ENCODE peak calls at places on chromosomes 13 and 19, in ten cellular contexts. One of them, this sample, is unnamed.

GRCh38 chr19:710767-711166 is 2.0 kb downstream of the PALM start:
- DNase-seq in prostate gland: no peak
- DNase-seq in foreskin fibroblast: no peak
- DNase-seq in cardiac muscle cell: no peak
- DNase-seq in cardiac fibroblast: no peak
- DNase-seq in fibroblast of mammary gland: no peak
- DNase-seq in BE2C: no peak
- DNase-seq in WTC11: no peak
- DNase-seq in mammary epithelial cell: no peak
- DNase-seq in A549: no peak
- DNase-seq in this sample: no peak

GRCh38 chr13:97257800-97258799 is 36.0 kb downstream of the MBNL2 start:
- DNase-seq in prostate gland: no peak
- DNase-seq in foreskin fibroblast: peak; percentile 80
- DNase-seq in cardiac muscle cell: peak; percentile 96
- DNase-seq in cardiac fibroblast: peak; percentile 98
- DNase-seq in fibroblast of mammary gland: peak; percentile 88
- DNase-seq in BE2C: peak; percentile 45
- DNase-seq in WTC11: peak; percentile 55
- DNase-seq in mammary epithelial cell: peak; percentile 79
- DNase-seq in A549: peak; percentile 95
- DNase-seq in this sample: peak; percentile 82

GRCh38 chr19:29503785-29504184 is 22.0 kb upstream of the VSTM2B start:
- DNase-seq in prostate gland: no peak
- DNase-seq in foreskin fibroblast: no peak
- DNase-seq in cardiac muscle cell: no peak
- DNase-seq in cardiac fibroblast: no peak
- DNase-seq in fibroblast of mammary gland: no peak
- DNase-seq in BE2C: no peak
- DNase-seq in WTC11: no peak
- DNase-seq in mammary epithelial cell: no peak
- DNase-seq in A549: no peak
- DNase-seq in this sample: no peak

GRCh38 chr13:26024558-26024957 is 27.3 kb downstream of the SHISA2 start:
- DNase-seq in prostate gland: no peak
- DNase-seq in foreskin fibroblast: no peak
- DNase-seq in cardiac muscle cell: peak; percentile 69
- DNase-seq in cardiac fibroblast: peak; percentile 59
- DNase-seq in fibroblast of mammary gland: no peak
- DNase-seq in BE2C: no peak
- DNase-seq in WTC11: no peak
- DNase-seq in mammary epithelial cell: no peak
- DNase-seq in A549: no peak
- DNase-seq in this sample: no peak

GRCh38 chr19:1492474-1493006 is 1.6 kb downstream of the REEP6 start:
- DNase-seq in prostate gland: no peak
- DNase-seq in foreskin fibroblast: no peak
- DNase-seq in cardiac muscle cell: no peak
- DNase-seq in cardiac fibroblast: no peak
- DNase-seq in fibroblast of mammary gland: no peak
- DNase-seq in BE2C: no peak
- DNase-seq in WTC11: no peak
- DNase-seq in mammary epithelial cell: no peak
- DNase-seq in A549: no peak
- DNase-seq in this sample: peak; percentile 58

GRCh38 chr13:44103721-44104490 is 224.2 kb downstream of the LACC1 start:
- DNase-seq in prostate gland: peak; percentile 48
- DNase-seq in foreskin fibroblast: no peak
- DNase-seq in cardiac muscle cell: no peak
- DNase-seq in cardiac fibroblast: no peak
- DNase-seq in fibroblast of mammary gland: no peak
- DNase-seq in BE2C: no peak
- DNase-seq in WTC11: no peak
- DNase-seq in mammary epithelial cell: peak; percentile 66
- DNase-seq in A549: no peak
- DNase-seq in this sample: no peak

GRCh38 chr19:18439025-18439909 is 1.3 kb upstream of the ISYNA1 start:
- DNase-seq in prostate gland: no peak
- DNase-seq in foreskin fibroblast: peak; percentile 80
- DNase-seq in cardiac muscle cell: peak; percentile 74
- DNase-seq in cardiac fibroblast: peak; percentile 62
- DNase-seq in fibroblast of mammary gland: peak; percentile 54
- DNase-seq in BE2C: no peak
- DNase-seq in WTC11: no peak
- DNase-seq in mammary epithelial cell: no peak
- DNase-seq in A549: no peak
- DNase-seq in this sample: peak; percentile 50

GRCh38 chr19:5975388-5975728 is 2.6 kb downstream of the RANBP3 start:
- DNase-seq in prostate gland: no peak
- DNase-seq in foreskin fibroblast: no peak
- DNase-seq in cardiac muscle cell: no peak
- DNase-seq in cardiac fibroblast: no peak
- DNase-seq in fibroblast of mammary gland: no peak
- DNase-seq in BE2C: no peak
- DNase-seq in WTC11: no peak
- DNase-seq in mammary epithelial cell: no peak
- DNase-seq in A549: no peak
- DNase-seq in this sample: no peak

GRCh38 chr13:68275758-68276157 is 1045.6 kb upstream of the PCDH9 start:
- DNase-seq in prostate gland: no peak
- DNase-seq in foreskin fibroblast: no peak
- DNase-seq in cardiac muscle cell: no peak
- DNase-seq in cardiac fibroblast: no peak
- DNase-seq in fibroblast of mammary gland: no peak
- DNase-seq in BE2C: no peak
- DNase-seq in WTC11: no peak
- DNase-seq in mammary epithelial cell: no peak
- DNase-seq in A549: no peak
- DNase-seq in this sample: no peak

GRCh38 chr13:67515895-67516294 is 285.8 kb upstream of the PCDH9 start:
- DNase-seq in prostate gland: no peak
- DNase-seq in foreskin fibroblast: peak; percentile 82
- DNase-seq in cardiac muscle cell: no peak
- DNase-seq in cardiac fibroblast: peak; percentile 1
- DNase-seq in fibroblast of mammary gland: peak; percentile 77
- DNase-seq in BE2C: no peak
- DNase-seq in WTC11: no peak
- DNase-seq in mammary epithelial cell: no peak
- DNase-seq in A549: no peak
- DNase-seq in this sample: peak; percentile 70

GRCh38 chr19:18165794-18166544 is 7.6 kb upstream of the IFI30 start:
- DNase-seq in prostate gland: no peak
- DNase-seq in foreskin fibroblast: no peak
- DNase-seq in cardiac muscle cell: no peak
- DNase-seq in cardiac fibroblast: no peak
- DNase-seq in fibroblast of mammary gland: no peak
- DNase-seq in BE2C: no peak
- DNase-seq in WTC11: no peak
- DNase-seq in mammary epithelial cell: no peak
- DNase-seq in A549: no peak
- DNase-seq in this sample: no peak

GRCh38 chr19:55473613-55474012 is 2.8 kb upstream of the ZNF628 start:
- DNase-seq in prostate gland: no peak
- DNase-seq in foreskin fibroblast: peak; percentile 66
- DNase-seq in cardiac muscle cell: no peak
- DNase-seq in cardiac fibroblast: no peak
- DNase-seq in fibroblast of mammary gland: peak; percentile 66
- DNase-seq in BE2C: peak; percentile 18
- DNase-seq in WTC11: no peak
- DNase-seq in mammary epithelial cell: no peak
- DNase-seq in A549: no peak
- DNase-seq in this sample: no peak

GRCh38 chr13:46124967-46125933 is 20.4 kb upstream of the CPB2 start:
- DNase-seq in prostate gland: no peak
- DNase-seq in foreskin fibroblast: no peak
- DNase-seq in cardiac muscle cell: no peak
- DNase-seq in cardiac fibroblast: peak; percentile 5
- DNase-seq in fibroblast of mammary gland: no peak
- DNase-seq in BE2C: no peak
- DNase-seq in WTC11: no peak
- DNase-seq in mammary epithelial cell: no peak
- DNase-seq in A549: no peak
- DNase-seq in this sample: no peak

GRCh38 chr13:83350569-83350968 is 531.7 kb downstream of the SLITRK1 start:
- DNase-seq in prostate gland: no peak
- DNase-seq in foreskin fibroblast: peak; percentile 77
- DNase-seq in cardiac muscle cell: peak; percentile 4
- DNase-seq in cardiac fibroblast: peak; percentile 5
- DNase-seq in fibroblast of mammary gland: peak; percentile 85
- DNase-seq in BE2C: no peak
- DNase-seq in WTC11: no peak
- DNase-seq in mammary epithelial cell: peak; percentile 11
- DNase-seq in A549: peak; percentile 7
- DNase-seq in this sample: peak; percentile 71

GRCh38 chr13:83352391-83352790 is 529.9 kb downstream of the SLITRK1 start:
- DNase-seq in prostate gland: no peak
- DNase-seq in foreskin fibroblast: peak; percentile 30
- DNase-seq in cardiac muscle cell: no peak
- DNase-seq in cardiac fibroblast: no peak
- DNase-seq in fibroblast of mammary gland: no peak
- DNase-seq in BE2C: no peak
- DNase-seq in WTC11: no peak
- DNase-seq in mammary epithelial cell: peak; percentile 40
- DNase-seq in A549: no peak
- DNase-seq in this sample: peak; percentile 62

DNA sequence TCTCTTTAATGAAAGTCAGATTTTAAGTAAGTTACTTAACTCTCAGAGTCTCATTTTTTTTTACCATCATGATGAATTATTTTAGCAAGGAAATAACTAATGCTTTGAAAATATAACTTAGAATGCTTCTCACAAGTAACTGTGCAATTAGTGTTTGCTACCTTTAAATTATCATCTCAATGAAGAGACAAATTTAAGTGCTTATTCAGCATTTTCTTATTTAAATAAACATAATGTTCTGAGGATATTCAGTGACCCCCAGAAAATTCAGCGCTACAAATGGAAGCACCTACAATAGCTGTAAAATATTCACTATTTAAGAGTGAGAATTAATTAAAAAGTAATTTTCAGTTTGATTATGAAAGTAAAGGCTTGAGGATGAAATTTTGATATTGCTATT is 527.2 kb downstream of the SLITRK1 start:
- DNase-seq in prostate gland: no peak
- DNase-seq in foreskin fibroblast: no peak
- DNase-seq in cardiac muscle cell: no peak
- DNase-seq in cardiac fibroblast: no peak
- DNase-seq in fibroblast of mammary gland: no peak
- DNase-seq in BE2C: no peak
- DNase-seq in WTC11: no peak
- DNase-seq in mammary epithelial cell: no peak
- DNase-seq in A549: no peak
- DNase-seq in this sample: no peak
- TF ChIP-seq CTCF in prostate gland: no peak
- TF ChIP-seq CTCF in foreskin fibroblast: no peak
- TF ChIP-seq CTCF in cardiac muscle cell: no peak
- TF ChIP-seq CTCF in cardiac fibroblast: no peak
- TF ChIP-seq CTCF in fibroblast of mammary gland: no peak
- TF ChIP-seq CTCF in BE2C: no peak
- TF ChIP-seq CTCF in WTC11: no peak
- TF ChIP-seq CTCF in mammary epithelial cell: no peak
- TF ChIP-seq CTCF in A549: no peak
- TF ChIP-seq CTCF in this sample: no peak

DNA sequence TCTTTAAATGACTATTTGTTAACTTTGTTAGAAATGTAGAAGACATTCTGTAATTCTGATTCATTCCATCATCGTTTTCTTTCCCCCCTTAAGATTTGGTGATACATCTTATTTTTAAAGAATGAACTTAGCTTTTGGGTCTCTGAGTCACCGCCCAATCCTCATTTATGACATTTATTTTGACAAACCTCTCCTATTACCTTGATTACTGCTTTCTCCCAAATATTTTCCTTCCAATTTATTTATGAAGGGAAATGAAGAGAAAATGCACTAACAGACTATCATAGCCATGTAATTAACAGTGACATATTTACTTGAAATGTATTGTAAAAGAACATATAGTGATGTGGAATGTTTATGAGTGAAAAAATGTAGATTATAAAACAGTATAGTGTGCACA is 241.6 kb downstream of the DCLK1 start:
- DNase-seq in prostate gland: no peak
- DNase-seq in foreskin fibroblast: no peak
- DNase-seq in cardiac muscle cell: no peak
- DNase-seq in cardiac fibroblast: no peak
- DNase-seq in fibroblast of mammary gland: peak; percentile 20
- DNase-seq in BE2C: no peak
- DNase-seq in WTC11: no peak
- DNase-seq in mammary epithelial cell: no peak
- DNase-seq in A549: no peak
- DNase-seq in this sample: peak; percentile 24
- TF ChIP-seq CTCF in prostate gland: no peak
- TF ChIP-seq CTCF in foreskin fibroblast: no peak
- TF ChIP-seq CTCF in cardiac muscle cell: no peak
- TF ChIP-seq CTCF in cardiac fibroblast: no peak
- TF ChIP-seq CTCF in fibroblast of mammary gland: no peak
- TF ChIP-seq CTCF in BE2C: no peak
- TF ChIP-seq CTCF in WTC11: no peak
- TF ChIP-seq CTCF in mammary epithelial cell: no peak
- TF ChIP-seq CTCF in A549: no peak
- TF ChIP-seq CTCF in this sample: no peak

DNA sequence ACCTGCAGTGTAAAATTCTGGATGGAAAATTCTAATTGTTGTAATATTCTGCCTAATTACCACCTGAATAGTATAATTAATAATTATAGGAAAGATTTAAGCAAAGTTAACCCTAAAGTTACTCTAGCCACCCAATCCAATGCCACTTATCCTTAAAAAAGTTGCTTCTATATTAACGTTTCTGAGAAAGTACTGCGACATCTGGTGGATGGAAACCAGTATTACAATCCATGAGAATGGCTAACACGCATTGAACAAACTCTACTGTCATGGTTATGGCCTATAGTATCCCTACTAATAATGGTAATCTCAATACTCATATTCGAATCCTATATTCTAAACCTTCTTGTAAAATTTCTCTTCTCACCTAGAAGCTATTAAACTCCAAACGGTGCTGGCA is 1551.8 kb downstream of the SLITRK1 start:
- DNase-seq in prostate gland: no peak
- DNase-seq in foreskin fibroblast: peak; percentile 3
- DNase-seq in cardiac muscle cell: peak; percentile 24
- DNase-seq in cardiac fibroblast: peak; percentile 25
- DNase-seq in fibroblast of mammary gland: peak; percentile 21
- DNase-seq in BE2C: no peak
- DNase-seq in WTC11: no peak
- DNase-seq in mammary epithelial cell: peak; percentile 15
- DNase-seq in A549: peak; percentile 13
- DNase-seq in this sample: peak; percentile 59
- TF ChIP-seq CTCF in prostate gland: no peak
- TF ChIP-seq CTCF in foreskin fibroblast: peak; percentile 31
- TF ChIP-seq CTCF in cardiac muscle cell: peak; percentile 43
- TF ChIP-seq CTCF in cardiac fibroblast: peak; percentile 46
- TF ChIP-seq CTCF in fibroblast of mammary gland: peak; percentile 52
- TF ChIP-seq CTCF in BE2C: peak; percentile 61
- TF ChIP-seq CTCF in WTC11: peak; percentile 72
- TF ChIP-seq CTCF in mammary epithelial cell: peak; percentile 63
- TF ChIP-seq CTCF in A549: no peak
- TF ChIP-seq CTCF in this sample: peak; percentile 65

DNA sequence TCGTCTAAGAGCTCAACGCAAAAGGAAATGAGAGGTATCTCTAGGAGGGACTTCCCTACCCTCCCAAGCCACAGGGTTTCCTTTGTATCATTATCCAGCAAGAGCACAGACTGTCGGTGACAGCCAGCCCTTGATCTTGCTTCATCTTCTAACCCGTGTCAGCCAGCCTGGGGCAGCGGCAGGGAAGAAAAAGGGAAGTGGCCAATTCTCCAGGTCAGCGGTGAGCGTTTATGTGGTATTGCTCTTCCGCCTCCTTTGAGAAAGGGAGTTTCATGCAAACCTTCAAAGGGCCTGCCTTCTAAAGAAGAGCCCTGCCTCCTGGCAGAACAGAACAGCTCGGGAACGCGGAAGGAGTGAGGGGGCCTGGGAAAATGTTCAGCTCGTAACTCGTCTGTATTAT is 41.9 kb downstream of the EFNB2 start:
- DNase-seq in prostate gland: no peak
- DNase-seq in foreskin fibroblast: no peak
- DNase-seq in cardiac muscle cell: no peak
- DNase-seq in cardiac fibroblast: no peak
- DNase-seq in fibroblast of mammary gland: no peak
- DNase-seq in BE2C: no peak
- DNase-seq in WTC11: no peak
- DNase-seq in mammary epithelial cell: no peak
- DNase-seq in A549: no peak
- DNase-seq in this sample: no peak
- TF ChIP-seq CTCF in prostate gland: no peak
- TF ChIP-seq CTCF in foreskin fibroblast: no peak
- TF ChIP-seq CTCF in cardiac muscle cell: no peak
- TF ChIP-seq CTCF in cardiac fibroblast: no peak
- TF ChIP-seq CTCF in fibroblast of mammary gland: no peak
- TF ChIP-seq CTCF in BE2C: no peak
- TF ChIP-seq CTCF in WTC11: no peak
- TF ChIP-seq CTCF in mammary epithelial cell: no peak
- TF ChIP-seq CTCF in A549: no peak
- TF ChIP-seq CTCF in this sample: no peak

This sample was measured in PC-3.